ENCODE peak calls at places on chromosomes 13 and 19, in six cellular contexts. One of them, this sample, is unnamed.

GRCh38 chr19:5893907-5894703 is 9.5 kb downstream of the NDUFA11 start:
- DNase-seq in breast epithelium: peak; percentile 70
- DNase-seq in MM.1S: no peak
- DNase-seq in tibial artery: no peak
- DNase-seq in left lung: no peak
- DNase-seq in mucosa of descending colon: no peak
- DNase-seq in this sample: no peak

GRCh38 chr13:91544723-91545122 is 146.3 kb downstream of the GPC5 start:
- DNase-seq in breast epithelium: no peak
- DNase-seq in MM.1S: no peak
- DNase-seq in tibial artery: no peak
- DNase-seq in left lung: no peak
- DNase-seq in mucosa of descending colon: no peak
- DNase-seq in this sample: peak; percentile 67

GRCh38 chr19:54464044-54464623 is 556 bp upstream of the LENG9 start:
- DNase-seq in breast epithelium: peak; percentile 98
- DNase-seq in MM.1S: peak; percentile 98
- DNase-seq in tibial artery: peak; percentile 92
- DNase-seq in left lung: peak; percentile 92
- DNase-seq in mucosa of descending colon: peak; percentile 99
- DNase-seq in this sample: peak; percentile 100

GRCh38 chr19:38554676-38555141 is 63.0 kb downstream of the MAP4K1 start:
- DNase-seq in breast epithelium: no peak
- DNase-seq in MM.1S: no peak
- DNase-seq in tibial artery: no peak
- DNase-seq in left lung: no peak
- DNase-seq in mucosa of descending colon: no peak
- DNase-seq in this sample: no peak

GRCh38 chr13:30618186-30618937 is 642 bp downstream of the USPL1 start:
- DNase-seq in breast epithelium: no peak
- DNase-seq in MM.1S: peak; percentile 12
- DNase-seq in tibial artery: peak; percentile 68
- DNase-seq in left lung: peak; percentile 47
- DNase-seq in mucosa of descending colon: no peak
- DNase-seq in this sample: no peak

GRCh38 chr19:38665950-38666661 is 18.7 kb downstream of the ACTN4 start:
- DNase-seq in breast epithelium: peak; percentile 76
- DNase-seq in MM.1S: no peak
- DNase-seq in tibial artery: peak; percentile 84
- DNase-seq in left lung: no peak
- DNase-seq in mucosa of descending colon: peak; percentile 59
- DNase-seq in this sample: peak; percentile 98

GRCh38 chr13:45295536-45295935 is 45.4 kb downstream of the TPT1 start:
- DNase-seq in breast epithelium: no peak
- DNase-seq in MM.1S: no peak
- DNase-seq in tibial artery: no peak
- DNase-seq in left lung: no peak
- DNase-seq in mucosa of descending colon: no peak
- DNase-seq in this sample: no peak

GRCh38 chr13:95437561-95437960 is 115.0 kb upstream of the CLDN10 start:
- DNase-seq in breast epithelium: no peak
- DNase-seq in MM.1S: no peak
- DNase-seq in tibial artery: no peak
- DNase-seq in left lung: no peak
- DNase-seq in mucosa of descending colon: no peak
- DNase-seq in this sample: no peak

GRCh38 chr19:54449701-54450069 is 686 bp downstream of the LENG8 start:
- DNase-seq in breast epithelium: no peak
- DNase-seq in MM.1S: no peak
- DNase-seq in tibial artery: no peak
- DNase-seq in left lung: no peak
- DNase-seq in mucosa of descending colon: no peak
- DNase-seq in this sample: no peak

GRCh38 chr13:60369242-60369641 is 27.8 kb upstream of the TDRD3 start:
- DNase-seq in breast epithelium: no peak
- DNase-seq in MM.1S: no peak
- DNase-seq in tibial artery: no peak
- DNase-seq in left lung: no peak
- DNase-seq in mucosa of descending colon: no peak
- DNase-seq in this sample: peak; percentile 24

GRCh38 chr19:44576843-44577565 is 36.4 kb upstream of the IGSF23 start:
- DNase-seq in breast epithelium: no peak
- DNase-seq in MM.1S: peak; percentile 70
- DNase-seq in tibial artery: no peak
- DNase-seq in left lung: no peak
- DNase-seq in mucosa of descending colon: peak; percentile 64
- DNase-seq in this sample: peak; percentile 84

GRCh38 chr13:101915755-101916107 is 463.3 kb downstream of the ITGBL1 start:
- DNase-seq in breast epithelium: no peak
- DNase-seq in MM.1S: no peak
- DNase-seq in tibial artery: no peak
- DNase-seq in left lung: no peak
- DNase-seq in mucosa of descending colon: no peak
- DNase-seq in this sample: peak; percentile 39

GRCh38 chr13:113275387-113275786 is 21.7 kb upstream of the LAMP1 start:
- DNase-seq in breast epithelium: no peak
- DNase-seq in MM.1S: peak; percentile 33
- DNase-seq in tibial artery: no peak
- DNase-seq in left lung: no peak
- DNase-seq in mucosa of descending colon: peak; percentile 59
- DNase-seq in this sample: peak; percentile 77

GRCh38 chr13:50747939-50748338 is 95.6 kb downstream of the DLEU7 start:
- DNase-seq in breast epithelium: no peak
- DNase-seq in MM.1S: no peak
- DNase-seq in tibial artery: no peak
- DNase-seq in left lung: no peak
- DNase-seq in mucosa of descending colon: no peak
- DNase-seq in this sample: no peak

GRCh38 chr19:30669329-30670010 is 297.3 kb downstream of the ZNF536 start:
- DNase-seq in breast epithelium: peak; percentile 45
- DNase-seq in MM.1S: peak; percentile 48
- DNase-seq in tibial artery: no peak
- DNase-seq in left lung: peak; percentile 88
- DNase-seq in mucosa of descending colon: peak; percentile 74
- DNase-seq in this sample: peak; percentile 85

GRCh38 chr13:33401238-33401637 is 115.7 kb upstream of the STARD13 start:
- DNase-seq in breast epithelium: peak; percentile 23
- DNase-seq in MM.1S: no peak
- DNase-seq in tibial artery: no peak
- DNase-seq in left lung: no peak
- DNase-seq in mucosa of descending colon: peak; percentile 85
- DNase-seq in this sample: no peak

GRCh38 chr13:94701313-94702180 is 10.8 kb downstream of the SOX21 start:
- DNase-seq in breast epithelium: no peak
- DNase-seq in MM.1S: no peak
- DNase-seq in tibial artery: no peak
- DNase-seq in left lung: no peak
- DNase-seq in mucosa of descending colon: no peak
- DNase-seq in this sample: peak; percentile 43

GRCh38 chr13:112366907-112367646 is 9.1 kb upstream of the SPACA7 start:
- DNase-seq in breast epithelium: no peak
- DNase-seq in MM.1S: no peak
- DNase-seq in tibial artery: no peak
- DNase-seq in left lung: no peak
- DNase-seq in mucosa of descending colon: no peak
- DNase-seq in this sample: no peak

GRCh38 chr13:92487238-92487637 is 739.4 kb upstream of the GPC6 start:
- DNase-seq in breast epithelium: no peak
- DNase-seq in MM.1S: no peak
- DNase-seq in tibial artery: no peak
- DNase-seq in left lung: no peak
- DNase-seq in mucosa of descending colon: no peak
- DNase-seq in this sample: no peak

GRCh38 chr13:87128006-87128405 is 543.2 kb upstream of the SLITRK5 start:
- DNase-seq in breast epithelium: no peak
- DNase-seq in MM.1S: no peak
- DNase-seq in tibial artery: no peak
- DNase-seq in left lung: no peak
- DNase-seq in mucosa of descending colon: no peak
- DNase-seq in this sample: peak; percentile 85

GRCh38 chr19:35513231-35513974 is at the start of gene DMKN:
- DNase-seq in breast epithelium: no peak
- DNase-seq in MM.1S: no peak
- DNase-seq in tibial artery: no peak
- DNase-seq in left lung: no peak
- DNase-seq in mucosa of descending colon: no peak
- DNase-seq in this sample: peak; percentile 61

GRCh38 chr13:51861728-51862300 is at the start of gene CCDC70:
- DNase-seq in breast epithelium: no peak
- DNase-seq in MM.1S: no peak
- DNase-seq in tibial artery: no peak
- DNase-seq in left lung: no peak
- DNase-seq in mucosa of descending colon: no peak
- DNase-seq in this sample: no peak

DNA sequence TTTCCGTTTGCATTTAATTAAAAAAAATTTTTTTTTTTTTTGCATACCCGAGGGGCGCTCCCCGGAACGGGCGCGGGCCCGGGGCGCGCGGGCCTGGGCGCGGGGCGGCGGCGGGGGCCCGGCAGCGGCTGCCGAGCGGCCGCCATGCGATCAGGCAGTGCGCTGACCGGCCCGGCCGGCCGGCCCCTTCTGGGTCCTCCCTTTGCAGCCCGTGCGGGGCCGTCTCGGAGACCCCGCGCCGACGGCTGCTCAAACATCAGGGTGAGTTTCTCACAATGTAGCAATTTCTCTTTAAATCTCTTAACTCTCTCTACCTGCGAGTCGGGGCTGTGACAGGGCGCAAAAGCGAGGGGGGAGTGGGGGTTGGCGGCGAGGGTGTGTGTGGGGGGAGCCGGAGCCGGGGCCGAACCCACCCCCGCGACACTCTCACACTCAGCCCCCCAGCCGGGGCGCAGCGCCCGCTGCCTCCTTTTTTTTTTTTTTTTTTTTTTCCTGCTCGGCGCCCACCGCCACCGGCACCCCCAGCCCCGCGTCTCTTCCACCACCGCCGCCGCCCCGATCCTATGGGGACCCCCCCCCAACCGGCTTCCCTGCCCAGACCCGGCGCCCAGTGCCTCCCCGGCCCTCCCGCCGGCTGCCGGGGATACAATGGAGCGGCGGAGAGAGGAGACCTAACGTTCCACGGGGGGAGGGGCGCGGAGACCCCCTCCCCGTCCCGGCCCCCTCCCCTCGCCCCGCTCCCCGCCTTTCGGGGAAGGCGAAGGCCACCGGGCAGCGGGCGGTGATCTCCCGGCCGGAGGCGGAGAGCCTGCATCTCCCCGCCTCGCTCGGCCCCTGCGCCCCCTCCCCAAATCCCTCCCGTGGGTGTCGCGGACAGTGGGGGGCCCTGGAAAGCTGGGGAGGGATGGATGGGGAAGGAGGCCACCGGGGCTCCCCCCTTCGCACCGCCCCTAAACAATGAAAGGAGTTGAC is at the start of gene BICRA:
- DNase-seq in breast epithelium: peak; percentile 83
- DNase-seq in MM.1S: peak; percentile 86
- DNase-seq in tibial artery: peak; percentile 90
- DNase-seq in left lung: peak; percentile 95
- DNase-seq in mucosa of descending colon: peak; percentile 84
- DNase-seq in this sample: peak; percentile 92
- H3K4me1 ChIP-seq in breast epithelium: peaks cover 10% of the 10 kb centered on the region
- H3K4me1 ChIP-seq in MM.1S: no peaks in the 10 kb centered on the region
- H3K4me1 ChIP-seq in tibial artery: peaks cover 39% of the 10 kb centered on the region
- H3K4me1 ChIP-seq in left lung: peaks cover 7% of the 10 kb centered on the region
- H3K4me1 ChIP-seq in mucosa of descending colon: peaks cover 19% of the 10 kb centered on the region
- H3K4me1 ChIP-seq in this sample: peaks cover 36% of the 10 kb centered on the region

DNA sequence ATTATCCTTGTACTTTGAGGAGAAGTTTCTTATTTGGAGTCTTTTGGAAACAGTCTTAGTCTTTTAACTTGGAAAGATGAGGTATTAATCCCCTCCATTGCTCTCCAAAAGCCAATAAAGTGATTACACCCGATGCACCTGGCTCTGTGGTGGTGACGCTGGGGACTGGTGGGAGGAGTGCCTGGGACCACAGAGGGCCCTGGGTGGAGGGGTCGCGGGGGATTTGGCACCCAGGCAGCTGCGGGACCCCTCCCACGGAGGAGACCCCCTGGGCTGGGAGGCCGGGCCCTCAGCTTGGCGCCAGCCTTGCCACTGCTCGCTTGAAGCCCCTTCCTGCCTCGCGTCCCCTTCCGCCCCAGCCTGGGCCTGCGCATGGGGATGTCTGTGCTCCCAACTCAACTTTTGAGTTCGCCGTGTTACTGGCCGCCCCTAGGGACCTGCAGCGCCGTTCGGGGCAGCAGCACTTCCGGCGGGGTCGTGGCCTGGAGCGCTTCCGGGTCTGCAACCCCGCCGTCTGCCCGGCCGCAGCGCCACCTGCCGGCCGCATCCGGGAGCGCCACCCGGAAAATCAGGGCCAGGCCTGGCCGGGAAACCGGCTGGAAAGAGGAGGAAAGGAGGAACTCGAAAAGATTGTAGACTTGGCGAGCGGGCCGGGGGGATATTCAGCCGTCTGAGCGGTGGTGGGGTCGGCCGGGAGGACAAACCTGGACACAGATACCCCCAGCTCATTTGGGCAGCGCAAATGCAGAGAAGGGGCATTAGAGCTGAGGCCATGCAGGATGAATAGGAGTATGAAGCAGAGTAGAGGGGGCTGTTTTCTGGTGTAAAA is 8.4 kb downstream of the PEAK3 start:
- DNase-seq in breast epithelium: no peak
- DNase-seq in MM.1S: peak; percentile 94
- DNase-seq in tibial artery: peak; percentile 81
- DNase-seq in left lung: peak; percentile 94
- DNase-seq in mucosa of descending colon: peak; percentile 82
- DNase-seq in this sample: peak; percentile 96
- TF ChIP-seq CTCF in breast epithelium: peak; percentile 98
- TF ChIP-seq CTCF in MM.1S: peak; percentile 99
- TF ChIP-seq CTCF in tibial artery: peak; percentile 95
- TF ChIP-seq CTCF in left lung: peak; percentile 97
- TF ChIP-seq CTCF in mucosa of descending colon: peak; percentile 91
- TF ChIP-seq CTCF in this sample: peak; percentile 86

DNA sequence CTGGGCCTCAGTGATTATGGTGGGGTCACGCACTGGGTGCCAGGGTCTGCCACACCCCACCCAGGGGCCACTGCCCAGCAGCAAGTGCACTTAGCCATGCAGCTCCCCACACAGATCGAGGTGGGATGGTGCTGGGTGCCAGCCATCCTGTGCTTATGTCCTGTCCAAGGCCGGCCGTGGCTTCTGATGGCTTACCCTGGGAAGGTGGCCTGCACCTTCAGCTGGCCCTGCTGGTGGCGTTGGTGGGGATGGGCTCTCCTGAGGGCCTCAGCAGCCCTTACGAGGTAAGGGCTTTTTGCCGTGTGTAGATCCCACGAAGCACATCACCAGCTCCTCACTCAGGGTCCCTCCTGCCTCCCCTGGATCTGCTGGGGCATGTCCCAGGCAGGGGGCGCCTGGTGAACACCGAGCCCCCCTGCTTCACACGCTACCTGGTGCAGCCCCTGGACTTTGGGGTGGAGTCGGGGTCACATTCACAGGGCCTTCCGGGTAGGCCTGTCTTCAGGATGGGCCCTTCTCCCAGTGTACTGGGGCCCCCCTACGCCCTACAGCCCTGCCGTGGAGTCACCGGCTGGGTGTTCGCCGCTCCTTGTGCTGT is 46.6 kb downstream of the CRTC1 start:
- DNase-seq in breast epithelium: no peak
- DNase-seq in MM.1S: no peak
- DNase-seq in tibial artery: no peak
- DNase-seq in left lung: no peak
- DNase-seq in mucosa of descending colon: no peak
- DNase-seq in this sample: no peak
- H3K4me1 ChIP-seq in breast epithelium: no peaks in the 10 kb centered on the region
- H3K4me1 ChIP-seq in MM.1S: no peaks in the 10 kb centered on the region
- H3K4me1 ChIP-seq in tibial artery: no peaks in the 10 kb centered on the region
- H3K4me1 ChIP-seq in left lung: no peaks in the 10 kb centered on the region
- H3K4me1 ChIP-seq in mucosa of descending colon: no peaks in the 10 kb centered on the region
- H3K4me1 ChIP-seq in this sample: no peaks in the 10 kb centered on the region

GRCh38 chr13:111344471-111345191 is 24.2 kb downstream of the TEX29 start:
- DNase-seq in breast epithelium: no peak
- DNase-seq in MM.1S: no peak
- DNase-seq in tibial artery: no peak
- DNase-seq in left lung: peak; percentile 82
- DNase-seq in mucosa of descending colon: no peak
- DNase-seq in this sample: peak; percentile 92
- TF ChIP-seq CTCF in breast epithelium: no peak
- TF ChIP-seq CTCF in MM.1S: no peak
- TF ChIP-seq CTCF in tibial artery: no peak
- TF ChIP-seq CTCF in left lung: peak; percentile 32
- TF ChIP-seq CTCF in mucosa of descending colon: no peak
- TF ChIP-seq CTCF in this sample: peak; percentile 75